ENCODE peak calls at places on chromosomes 3 and 15, in five cellular contexts. R is kidney epithelial cell, A is pulmonary artery endothelial cell, P is Right ventricle myocardium superior, B is NCI-H748 treated with DMSO at 0.1 percent for 48 hours. H is an unnamed sample.

GRCh38 chr3:25362118-25362517 is 65.9 kb upstream of the RARB start:
- DNase-seq in P (no peak), R (no peak), A (no peak), B (no peak), H (no peak)

GRCh38 chr15:40055576-40056293 is 16.8 kb upstream of the SRP14 start:
- DNase-seq in A (no peak), R (no peak), P (peak), B (no peak), H (peak)

GRCh38 chr3:138513073-138513843 is 78.8 kb downstream of the ESYT3 start:
- DNase-seq in P (no peak), B (no peak), A (no peak), R (no peak), H (no peak)

GRCh38 chr3:79598594-79598993 is 169.2 kb downstream of the ROBO1 start:
- DNase-seq in P (no peak), B (no peak), A (no peak), R (no peak), H (no peak)

GRCh38 chr3:58999779-59000170 is 50.0 kb downstream of the CFAP20DC start:
- DNase-seq in R (no peak), P (no peak), B (no peak), A (no peak), H (no peak)

GRCh38 chr15:32966512-32966911 is 228.0 kb downstream of the FMN1 start:
- DNase-seq in P (no peak), R (no peak), B (no peak), A (no peak), H (no peak)

GRCh38 chr3:43180027-43180426 is 74.1 kb upstream of the POMGNT2 start:
- DNase-seq in A (peak), P (no peak), R (no peak), B (no peak), H (no peak)

GRCh38 chr3:50275996-50276761 is 2.7 kb upstream of the LSMEM2 start:
- DNase-seq in A (no peak), R (no peak), P (no peak), B (no peak), H (no peak)

GRCh38 chr3:173838644-173839043 is 441.1 kb downstream of the NLGN1 start:
- DNase-seq in R (no peak), A (no peak), B (no peak), P (no peak), H (no peak)

GRCh38 chr3:24096271-24096670 is 151.2 kb downstream of the NR1D2 start:
- DNase-seq in P (no peak), A (no peak), R (no peak), B (no peak), H (no peak)

GRCh38 chr3:72131899-72132298 is 347.0 kb upstream of the PROK2 start:
- DNase-seq in B (no peak), A (no peak), P (no peak), R (no peak), H (no peak)

H was measured in heart right ventricle.